ENCODE peak calls at places on chromosome 11, in six cellular contexts. A is fibroblast of lung, B is kidney, C is AG04450, T is GM23338, L is caudate nucleus. I is an unnamed sample.

GRCh38 chr11:132962026-132962425 is 570.3 kb downstream of the OPCML start:
- DNase-seq in L (no peak), T (no peak), C (peak), A (peak), B (no peak), I (no peak)

GRCh38 chr11:121482231-121483129 is 29.7 kb upstream of the SORL1-AS1 start:
- DNase-seq in C (no peak), A (no peak), B (no peak), L (no peak), T (no peak), I (no peak)

GRCh38 chr11:89521294-89521693 is 30.1 kb upstream of the NOX4 start:
- DNase-seq in L (no peak), C (no peak), T (no peak), A (peak), B (no peak), I (no peak)

GRCh38 chr11:102345923-102346322 is 1.1 kb upstream of the BIRC2 start:
- DNase-seq in L (no peak), A (peak), C (no peak), B (no peak), T (no peak), I (peak)

GRCh38 chr11:47333886-47334443 is 18.5 kb downstream of the MYBPC3 start:
- DNase-seq in B (no peak), L (no peak), A (no peak), T (no peak), C (no peak), I (no peak)

GRCh38 chr11:119586181-119586580 is 142.8 kb downstream of the NECTIN1 start:
- DNase-seq in L (no peak), C (no peak), A (no peak), T (no peak), B (no peak), I (no peak)

GRCh38 chr11:75532200-75532972 is 6.6 kb upstream of the GDPD5 start:
- DNase-seq in L (no peak), C (no peak), B (no peak), A (peak), T (peak), I (peak)

GRCh38 chr11:61912530-61912898 is 4.9 kb downstream of the RAB3IL1 start:
- DNase-seq in A (no peak), C (no peak), B (no peak), T (no peak), L (no peak), I (no peak)

GRCh38 chr11:19715373-19715772 is 2.7 kb downstream of the NAV2 start:
- DNase-seq in T (no peak), A (peak), C (peak), L (no peak), B (no peak), I (peak)

GRCh38 chr11:120835601-120836228 is 188.2 kb upstream of the TBCEL start:
- DNase-seq in L (peak), B (no peak), C (no peak), T (no peak), A (peak), I (no peak)

GRCh38 chr11:134022748-134023147 is 46.1 kb upstream of the JAM3 start:
- DNase-seq in L (no peak), B (no peak), C (no peak), T (no peak), A (no peak), I (no peak)

GRCh38 chr11:128484172-128484571 is 103.2 kb downstream of the ETS1 start:
- DNase-seq in T (peak), A (no peak), C (no peak), L (no peak), B (no peak), I (no peak)

GRCh38 chr11:43852057-43852636 is 28.5 kb upstream of the ALKBH3 start:
- DNase-seq in B (no peak), C (peak), A (peak), L (no peak), T (peak), I (peak)

GRCh38 chr11:130916910-130917309 is 631 bp upstream of the SNX19 start:
- DNase-seq in L (no peak), A (no peak), B (no peak), C (no peak), T (peak), I (no peak)

GRCh38 chr11:32884770-32885384 is 7.7 kb upstream of the QSER1 start:
- DNase-seq in L (no peak), C (no peak), A (peak), B (no peak), T (peak), I (peak)

GRCh38 chr11:119506436-119506835 is 83.5 kb upstream of the THY1 start:
- DNase-seq in L (no peak), T (no peak), C (no peak), B (no peak), A (no peak), I (no peak)

GRCh38 chr11:119692547-119692834 is 36.5 kb downstream of the NECTIN1 start:
- DNase-seq in T (no peak), A (no peak), L (no peak), B (no peak), C (no peak), I (no peak)

GRCh38 chr11:3202305-3202704 is 16.3 kb downstream of the MRGPRG start:
- DNase-seq in B (no peak), L (no peak), C (no peak), T (no peak), A (no peak), I (no peak)

GRCh38 chr11:109668973-109669634 is 247.1 kb downstream of the C11orf87 start:
- DNase-seq in C (no peak), B (no peak), T (no peak), L (no peak), A (peak), I (no peak)

GRCh38 chr11:131875611-131876010 is 505.2 kb downstream of the NTM start:
- DNase-seq in L (no peak), A (no peak), T (no peak), B (no peak), C (no peak), I (no peak)

GRCh38 chr11:102914238-102915043 is 39.7 kb upstream of the MMP12 start:
- DNase-seq in A (peak), C (peak), B (no peak), T (peak), L (no peak), I (peak)

GRCh38 chr11:61777234-61778090 is 14.9 kb downstream of the TMEM258 start:
- DNase-seq in C (no peak), A (peak), L (no peak), B (peak), T (peak), I (no peak)

GRCh38 chr11:124172076-124172475 is 11.1 kb upstream of the OR10D3 start:
- DNase-seq in C (no peak), B (no peak), L (no peak), T (no peak), A (no peak), I (no peak)

GRCh38 chr11:126816655-126817054 is 183.9 kb downstream of the KIRREL3 start:
- DNase-seq in B (no peak), A (peak), T (no peak), C (no peak), L (no peak), I (no peak)

GRCh38 chr11:121159721-121160120 is 58.7 kb downstream of the TECTA start:
- DNase-seq in T (no peak), B (no peak), L (no peak), C (no peak), A (no peak), I (no peak)

GRCh38 chr11:41612415-41612814 is 153.0 kb upstream of the LRRC4C start:
- DNase-seq in L (no peak), B (no peak), T (peak), A (peak), C (no peak), I (no peak)

GRCh38 chr11:110538154-110538553 is 108.4 kb downstream of the FDX1 start:
- DNase-seq in T (no peak), L (no peak), B (no peak), C (no peak), A (no peak), I (no peak)

DNA sequence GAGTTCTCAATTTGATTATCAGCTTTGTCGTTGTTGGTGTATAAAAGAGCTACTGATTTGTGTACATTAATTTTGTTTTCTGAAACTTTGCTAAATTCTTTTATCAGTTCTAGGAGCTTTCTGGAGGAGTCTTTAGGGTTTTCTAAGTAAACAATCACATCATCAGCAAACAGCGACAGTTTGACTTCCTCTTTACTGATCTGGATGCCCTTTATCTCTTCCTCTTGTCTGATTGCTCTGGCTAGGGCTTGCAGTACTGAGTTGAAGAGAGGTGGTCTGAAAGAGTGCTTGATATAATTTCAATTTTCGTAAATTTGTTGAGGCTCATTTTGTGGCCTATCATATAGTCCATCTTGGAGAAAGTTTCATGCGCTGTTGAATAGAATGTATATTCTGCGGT is 213.0 kb downstream of the DLG2 start:
- DNase-seq in T (no peak), A (no peak), B (no peak), C (no peak), L (no peak), I (no peak)
- H3K27ac ChIP-seq in T (no peak), A (no peak), B (no peak), C (no peak), L (no peak), I (no peak)

GRCh38 chr11:34585870-34586654 is 34.8 kb upstream of the EHF start:
- DNase-seq in T (peak), A (peak), L (no peak), B (no peak), C (peak), I (no peak)
- H3K27ac ChIP-seq in T (no peak), A (no peak), L (peak), B (no peak), C (no peak), I (no peak)

DNA sequence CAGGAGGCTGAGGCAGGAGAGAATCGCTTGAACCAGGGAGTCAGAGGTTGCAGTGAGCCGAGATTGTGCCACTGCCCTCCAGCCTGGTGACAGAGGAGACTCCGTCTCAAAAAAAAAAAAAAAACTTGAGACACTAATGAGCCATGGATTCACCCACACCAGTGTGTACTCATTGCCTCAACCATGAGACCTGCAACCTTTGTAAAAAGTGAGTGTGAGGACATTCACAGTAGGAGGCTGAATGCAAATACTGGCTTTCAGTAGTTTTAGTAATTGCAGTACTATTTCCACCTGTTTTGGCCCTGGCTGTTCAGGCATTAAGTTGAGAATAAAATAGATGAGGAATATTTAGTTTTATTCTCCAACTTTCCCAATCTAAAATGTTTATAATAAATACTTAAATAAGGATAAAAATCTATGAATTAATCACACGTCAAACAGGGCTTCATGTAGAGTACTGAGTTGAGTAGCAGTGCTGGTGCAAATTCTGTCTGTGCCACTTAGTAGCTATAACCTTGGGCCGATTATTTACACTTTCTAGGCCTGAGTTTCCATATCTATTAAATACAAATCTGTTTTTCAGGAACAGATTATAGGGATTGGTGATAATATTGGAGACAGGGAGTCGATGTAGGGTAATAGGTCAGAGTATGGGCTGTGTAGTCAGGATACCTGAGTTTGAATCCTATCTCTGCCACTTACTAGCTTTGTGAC is 72.8 kb downstream of the PPP2R1B start:
- DNase-seq in A (no peak), C (no peak), B (no peak), T (no peak), L (no peak), I (no peak)
- H3K27ac ChIP-seq in A (no peak), C (no peak), B (no peak), T (no peak), L (no peak), I (no peak)

GRCh38 chr11:11844272-11844671 is 2.5 kb downstream of the USP47 start:
- DNase-seq in C (no peak), L (no peak), A (no peak), B (no peak), T (no peak), I (no peak)
- H3K27ac ChIP-seq in C (no peak), L (no peak), A (peak), B (peak), T (no peak), I (no peak)

DNA sequence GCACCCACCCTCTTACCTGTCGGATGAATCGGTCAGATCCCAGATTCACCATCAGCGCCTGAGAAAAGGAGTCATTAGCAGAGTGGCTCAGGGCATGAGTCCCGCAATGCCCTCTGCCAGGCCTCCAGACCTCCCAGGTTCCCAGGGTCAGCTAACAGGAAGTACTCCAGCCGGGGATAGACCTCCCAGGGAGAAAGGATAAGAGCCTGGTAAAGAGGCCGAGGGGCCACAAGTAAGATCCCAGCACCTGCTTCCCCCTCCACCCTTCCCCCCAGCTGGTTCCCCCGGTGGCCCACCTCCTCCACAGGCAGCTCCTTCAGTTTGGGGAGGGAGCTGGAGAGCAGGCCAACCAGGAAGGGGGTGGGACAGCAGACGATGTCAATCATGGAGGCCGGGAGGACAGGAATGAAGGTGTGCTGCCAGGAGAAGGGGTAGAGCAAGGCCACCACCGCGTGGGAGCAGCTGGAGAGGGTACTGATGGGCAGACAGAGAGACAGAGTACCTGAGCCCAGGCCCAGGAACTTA is 16.4 kb downstream of the RPL27A start:
- DNase-seq in L (no peak), C (no peak), B (no peak), T (peak), A (no peak), I (peak)
- H3K27ac ChIP-seq in L (peak), C (no peak), B (no peak), T (peak), A (no peak), I (peak)

GRCh38 chr11:64241175-64241429 is 207 bp downstream of the FKBP2 start:
- DNase-seq in B (no peak), T (no peak), C (no peak), A (no peak), L (no peak), I (no peak)

GRCh38 chr11:64244966-64245365 is 1.8 kb downstream of the PPP1R14B start:
- DNase-seq in T (no peak), B (no peak), L (no peak), C (no peak), A (no peak), I (no peak)

GRCh38 chr11:64241430-64242153 is 697 bp downstream of the FKBP2 start:
- DNase-seq in B (peak), T (peak), A (peak), L (peak), C (peak), I (peak)

GRCh38 chr11:64244107-64244506 is 2.6 kb downstream of the PPP1R14B start:
- DNase-seq in C (no peak), T (no peak), A (no peak), L (no peak), B (no peak), I (no peak)

GRCh38 chr11:64242920-64243854 is 2.3 kb downstream of the FKBP2 start:
- DNase-seq in L (no peak), T (no peak), B (no peak), C (no peak), A (no peak), I (peak)
- H3K27ac ChIP-seq in L (no peak), T (peak), B (no peak), C (peak), A (no peak), I (peak)

GRCh38 chr11:36253238-36253637 is 36.0 kb downstream of the COMMD9 start:
- DNase-seq in A (no peak), T (peak), C (no peak), B (no peak), L (peak), I (peak)
- H3K27ac ChIP-seq in A (no peak), T (no peak), C (no peak), B (no peak), L (no peak), I (no peak)

DNA sequence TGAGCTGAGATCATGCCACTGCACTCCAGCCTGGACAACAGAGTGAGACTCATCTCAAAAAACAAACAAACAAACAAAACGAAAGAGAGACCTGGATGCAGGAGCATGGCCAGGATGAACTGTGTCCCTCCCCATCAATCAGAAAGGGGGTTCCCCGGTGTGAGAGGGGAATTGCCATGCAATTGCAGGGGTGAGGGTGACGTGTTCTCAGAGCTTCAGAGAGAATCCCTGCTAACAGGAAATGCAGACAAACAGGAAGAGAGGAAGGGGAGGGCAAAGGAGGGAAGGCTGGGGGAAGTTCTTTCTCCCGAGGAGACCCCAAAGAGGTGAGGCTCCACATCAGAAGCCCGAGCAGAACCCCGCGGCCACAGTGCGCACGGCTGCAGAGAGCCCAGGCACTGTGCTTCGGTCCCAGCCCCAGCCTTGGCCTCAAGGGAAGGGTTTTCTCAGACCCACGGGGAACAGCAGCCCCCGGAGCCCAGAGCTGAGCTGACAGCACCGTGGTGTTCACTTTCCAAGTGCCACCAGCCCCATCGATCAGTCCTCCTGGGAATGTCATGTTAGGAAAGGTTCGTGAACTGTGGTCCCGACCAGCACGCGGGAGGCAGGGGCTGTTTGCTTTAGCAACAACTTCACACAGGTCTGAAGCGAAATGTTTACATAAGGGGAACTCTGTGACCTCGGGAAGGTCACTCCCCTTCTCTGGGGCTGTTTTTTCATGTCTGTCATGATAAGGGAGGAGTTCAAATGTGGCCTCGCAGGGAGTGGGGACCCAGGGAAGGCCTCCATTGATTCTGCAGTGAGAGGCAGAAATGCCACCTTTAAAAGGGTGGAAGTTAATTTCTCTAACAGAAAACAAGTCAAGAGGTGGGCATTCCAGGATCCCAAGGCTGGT is 108.0 kb upstream of the ANO1 start:
- DNase-seq in A (no peak), C (no peak), B (no peak), T (peak), L (no peak), I (no peak)
- H3K27ac ChIP-seq in A (no peak), C (no peak), B (no peak), T (no peak), L (no peak), I (no peak)

I was measured in SJCRH30.